ENCODE peak calls at places on chromosomes 7 and 10, in six cellular contexts. A, O, K, N, L and U are unnamed samples.

GRCh38 chr10:22321156-22321711 is 335 bp downstream of the BMI1 start:
- DNase-seq in A (peak), O (peak), K (peak), N (no peak), L (peak), U (no peak)

GRCh38 chr7:66082886-66083415 is 7.3 kb downstream of the ASL start:
- DNase-seq in A (no peak), O (no peak), K (no peak), N (no peak), L (no peak), U (no peak)

GRCh38 chr7:54837761-54838539 is 78.9 kb upstream of the SEC61G start:
- DNase-seq in A (no peak), O (no peak), K (no peak), N (no peak), L (no peak), U (no peak)

GRCh38 chr7:129343099-129343700 is 91.0 kb upstream of the STRIP2 start:
- DNase-seq in A (no peak), O (peak), K (no peak), N (peak), L (no peak), U (no peak)

GRCh38 chr7:84092207-84092606 is 102.4 kb downstream of the SEMA3A start:
- DNase-seq in A (no peak), O (no peak), K (no peak), N (peak), L (no peak), U (no peak)

GRCh38 chr7:29723599-29723998 is 82.7 kb upstream of the WIPF3 start:
- DNase-seq in A (no peak), O (no peak), K (no peak), N (no peak), L (no peak), U (no peak)

GRCh38 chr7:54542920-54543539 is 855 bp downstream of the VSTM2A start:
- DNase-seq in A (no peak), O (peak), K (no peak), N (peak), L (no peak), U (no peak)

GRCh38 chr10:24541239-24541753 is 182.4 kb downstream of the ARHGAP21 start:
- DNase-seq in A (no peak), O (no peak), K (no peak), N (peak), L (no peak), U (no peak)

GRCh38 chr10:121437596-121437995 is 160.6 kb downstream of the FGFR2 start:
- DNase-seq in A (no peak), O (peak), K (peak), N (no peak), L (peak), U (no peak)

GRCh38 chr7:86814980-86815379 is 171.3 kb downstream of the GRM3 start:
- DNase-seq in A (no peak), O (peak), K (no peak), N (peak), L (no peak), U (no peak)

GRCh38 chr7:71683382-71683781 is 551.4 kb downstream of the GALNT17 start:
- DNase-seq in A (no peak), O (no peak), K (no peak), N (no peak), L (no peak), U (no peak)

GRCh38 chr10:114507449-114507848 is 103.1 kb upstream of the AFAP1L2 start:
- DNase-seq in A (no peak), O (no peak), K (peak), N (no peak), L (peak), U (no peak)

GRCh38 chr10:80357000-80357803 is 621 bp downstream of the DYDC2 start:
- DNase-seq in A (no peak), O (peak), K (no peak), N (no peak), L (peak), U (peak)

GRCh38 chr10:63515002-63515763 is 6.0 kb upstream of the REEP3 start:
- DNase-seq in A (no peak), O (peak), K (no peak), N (no peak), L (no peak), U (no peak)
- H3K27ac ChIP-seq in A (no peak), O (peak), K (peak), N (no peak), L (peak), U (no peak)

GRCh38 chr10:99743841-99744240 is 11.8 kb downstream of the CUTC start:
- DNase-seq in A (no peak), O (no peak), K (no peak), N (no peak), L (no peak), U (no peak)

GRCh38 chr10:99742701-99743100 is 10.7 kb downstream of the CUTC start:
- DNase-seq in A (no peak), O (no peak), K (no peak), N (no peak), L (no peak), U (no peak)

GRCh38 chr10:99740933-99741559 is 9.0 kb downstream of the CUTC start:
- DNase-seq in A (no peak), O (no peak), K (no peak), N (no peak), L (no peak), U (no peak)

GRCh38 chr10:99740261-99740660 is 8.2 kb downstream of the CUTC start:
- DNase-seq in A (no peak), O (no peak), K (no peak), N (no peak), L (no peak), U (no peak)

DNA sequence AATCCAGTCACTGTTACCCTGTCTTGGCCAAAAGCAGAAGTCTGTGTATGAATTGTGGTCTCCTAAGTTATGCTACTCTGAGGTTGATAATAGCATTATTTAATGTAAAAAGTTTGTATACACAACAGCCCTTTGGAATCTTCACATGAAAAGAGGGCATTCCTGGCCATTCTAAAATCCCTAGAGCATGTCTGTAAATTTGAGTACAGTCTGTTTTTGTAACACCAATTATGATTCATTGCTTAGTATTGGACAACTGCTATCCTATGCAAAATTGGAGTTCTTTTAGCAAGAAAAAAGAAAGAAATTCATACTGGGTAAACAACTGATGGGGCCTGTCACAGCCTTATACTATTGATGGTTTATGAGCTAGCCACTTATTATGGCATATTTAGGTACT is 10.2 kb downstream of the CUTC start:
- DNase-seq in A (no peak), O (no peak), K (no peak), N (no peak), L (no peak), U (no peak)
- H3K27ac ChIP-seq in A (no peak), O (no peak), K (no peak), N (no peak), L (no peak), U (peak)

DNA sequence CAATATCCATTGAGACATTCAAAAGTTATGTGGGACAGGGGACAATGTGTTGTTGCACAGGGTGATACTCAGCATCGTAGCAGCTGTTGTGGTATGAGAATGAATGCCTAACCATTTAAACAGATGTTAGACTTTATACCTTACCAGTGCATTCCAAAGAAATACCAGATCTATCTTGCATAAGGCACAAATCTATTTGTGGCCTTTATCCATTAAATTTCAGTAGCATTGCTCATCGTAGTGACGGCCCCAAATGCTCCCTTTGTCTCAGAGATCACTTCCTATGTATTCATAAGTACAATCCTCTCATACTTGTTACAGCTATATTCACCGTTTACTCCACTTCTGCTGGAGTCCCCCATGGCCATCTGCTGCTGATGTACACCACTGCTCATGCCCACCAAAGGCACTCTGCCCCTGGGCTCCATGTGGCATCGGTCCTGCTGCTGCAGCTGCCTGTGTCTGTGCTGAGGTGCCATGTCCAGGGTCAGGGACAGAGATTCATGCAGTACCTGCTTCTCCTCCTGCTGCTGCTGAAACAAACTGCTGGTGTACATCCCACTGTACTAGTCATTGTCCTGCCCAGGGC is 96.3 kb downstream of the CPED1 start:
- DNase-seq in A (no peak), O (no peak), K (peak), N (peak), L (no peak), U (no peak)
- H3K27ac ChIP-seq in A (no peak), O (no peak), K (peak), N (peak), L (peak), U (no peak)

GRCh38 chr7:82548141-82548688 is 104.6 kb upstream of the CACNA2D1 start:
- DNase-seq in A (no peak), O (no peak), K (no peak), N (no peak), L (no peak), U (no peak)
- H3K27ac ChIP-seq in A (no peak), O (no peak), K (no peak), N (no peak), L (no peak), U (no peak)

DNA sequence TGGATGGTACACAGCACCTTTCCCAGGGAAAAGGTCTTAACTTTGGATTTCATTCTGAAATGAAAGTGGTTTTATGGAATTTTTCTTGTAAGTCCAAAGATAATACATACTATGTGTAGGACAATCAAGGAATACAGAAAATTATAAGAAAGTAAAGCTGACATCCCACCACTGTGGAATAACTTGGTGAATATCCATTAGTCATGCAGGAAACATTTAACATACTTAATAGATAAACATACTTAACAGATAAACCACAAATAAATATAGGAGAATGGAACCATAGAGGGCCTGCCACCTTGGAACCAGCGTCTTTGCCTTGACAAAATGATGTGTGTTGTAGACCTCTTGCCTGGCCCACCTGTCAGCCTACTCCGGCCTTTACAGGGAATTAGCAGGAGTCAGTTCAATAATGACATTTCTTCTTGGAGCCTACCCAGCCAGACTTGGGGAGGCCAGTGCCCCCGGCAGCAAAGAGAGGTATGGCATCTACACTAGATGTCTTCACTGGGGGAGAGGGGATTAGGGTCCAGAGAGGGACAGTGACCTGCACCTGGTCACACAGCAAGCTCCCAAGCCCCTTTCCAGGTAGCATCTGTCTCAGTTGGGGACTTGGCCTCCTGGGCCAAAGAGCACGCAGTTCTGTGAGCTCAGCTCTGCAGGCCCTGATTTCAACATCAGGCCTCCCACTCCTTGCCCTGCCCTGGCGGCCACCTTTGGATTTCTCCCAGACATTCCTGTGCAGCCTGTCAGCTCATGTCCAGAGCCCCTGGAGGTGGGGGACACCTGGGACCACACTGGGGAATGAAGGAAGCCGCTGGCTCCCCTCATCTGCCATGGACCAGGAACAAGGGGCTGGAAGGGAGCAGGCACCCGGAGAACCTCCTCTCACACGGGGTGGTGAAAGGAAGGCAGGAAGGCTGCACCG is 112.6 kb upstream of the PPIF start:
- DNase-seq in A (no peak), O (no peak), K (no peak), N (peak), L (no peak), U (no peak)
- H3K27ac ChIP-seq in A (no peak), O (no peak), K (peak), N (peak), L (no peak), U (no peak)

GRCh38 chr7:44240983-44241510 is 40.3 kb downstream of the YKT6 start:
- DNase-seq in A (peak), O (peak), K (peak), N (peak), L (peak), U (peak)
- H3K27ac ChIP-seq in A (no peak), O (no peak), K (no peak), N (peak), L (no peak), U (peak)